ENCODE peak calls at places on chromosome 1, in five cellular contexts. One of them, this sample, is unnamed.

GRCh38 chr1:184052194-184052559 is 647 bp downstream of the TSEN15 start:
- DNase-seq in CD8-positive, alpha-beta T cell: no peak
- DNase-seq in fibroblast of mammary gland: no peak
- DNase-seq in RWPE2: no peak
- DNase-seq in WERI-Rb-1: no peak
- DNase-seq in this sample: no peak

GRCh38 chr1:29648026-29648425 is 411.7 kb downstream of the PTPRU start:
- DNase-seq in RWPE2: no peak
- DNase-seq in fibroblast of mammary gland: no peak
- DNase-seq in CD8-positive, alpha-beta T cell: peak
- DNase-seq in WERI-Rb-1: no peak
- DNase-seq in this sample: no peak

GRCh38 chr1:2255420-2256369 is 27.6 kb downstream of the SKI start:
- DNase-seq in RWPE2: no peak
- DNase-seq in WERI-Rb-1: no peak
- DNase-seq in CD8-positive, alpha-beta T cell: peak
- DNase-seq in fibroblast of mammary gland: peak
- DNase-seq in this sample: peak

GRCh38 chr1:159594581-159594980 is 7.0 kb downstream of the APCS start:
- DNase-seq in fibroblast of mammary gland: peak
- DNase-seq in WERI-Rb-1: no peak
- DNase-seq in CD8-positive, alpha-beta T cell: no peak
- DNase-seq in RWPE2: no peak
- DNase-seq in this sample: no peak

GRCh38 chr1:51735746-51736254 is 118.9 kb downstream of the OSBPL9 start:
- DNase-seq in fibroblast of mammary gland: no peak
- DNase-seq in RWPE2: no peak
- DNase-seq in WERI-Rb-1: no peak
- DNase-seq in CD8-positive, alpha-beta T cell: no peak
- DNase-seq in this sample: no peak

GRCh38 chr1:106785136-106785535 is 271.3 kb upstream of the PRMT6 start:
- DNase-seq in CD8-positive, alpha-beta T cell: no peak
- DNase-seq in WERI-Rb-1: no peak
- DNase-seq in RWPE2: no peak
- DNase-seq in fibroblast of mammary gland: no peak
- DNase-seq in this sample: no peak

GRCh38 chr1:54882483-54882882 is 4.5 kb downstream of the DHCR24 start:
- DNase-seq in RWPE2: no peak
- DNase-seq in fibroblast of mammary gland: peak
- DNase-seq in CD8-positive, alpha-beta T cell: no peak
- DNase-seq in WERI-Rb-1: no peak
- DNase-seq in this sample: no peak

GRCh38 chr1:88983791-88984552 is 8.5 kb downstream of the KYAT3 start:
- DNase-seq in WERI-Rb-1: no peak
- DNase-seq in RWPE2: no peak
- DNase-seq in fibroblast of mammary gland: peak
- DNase-seq in CD8-positive, alpha-beta T cell: no peak
- DNase-seq in this sample: peak

GRCh38 chr1:192489046-192489445 is 86.5 kb upstream of the RGS1 start:
- DNase-seq in CD8-positive, alpha-beta T cell: no peak
- DNase-seq in WERI-Rb-1: no peak
- DNase-seq in fibroblast of mammary gland: peak
- DNase-seq in RWPE2: no peak
- DNase-seq in this sample: no peak

GRCh38 chr1:3925762-3926161 is 25.7 kb upstream of the C1orf174 start:
- DNase-seq in RWPE2: no peak
- DNase-seq in fibroblast of mammary gland: no peak
- DNase-seq in CD8-positive, alpha-beta T cell: no peak
- DNase-seq in WERI-Rb-1: no peak
- DNase-seq in this sample: no peak

GRCh38 chr1:227317541-227318002 is 720 bp downstream of the CDC42BPA start:
- DNase-seq in fibroblast of mammary gland: peak
- DNase-seq in RWPE2: no peak
- DNase-seq in WERI-Rb-1: peak
- DNase-seq in CD8-positive, alpha-beta T cell: no peak
- DNase-seq in this sample: no peak

GRCh38 chr1:57249511-57249910 is 174.3 kb downstream of the DAB1 start:
- DNase-seq in RWPE2: no peak
- DNase-seq in CD8-positive, alpha-beta T cell: no peak
- DNase-seq in WERI-Rb-1: peak
- DNase-seq in fibroblast of mammary gland: no peak
- DNase-seq in this sample: no peak

GRCh38 chr1:227899141-227899819 is 48.5 kb downstream of the WNT9A start:
- DNase-seq in fibroblast of mammary gland: no peak
- DNase-seq in RWPE2: peak
- DNase-seq in WERI-Rb-1: peak
- DNase-seq in CD8-positive, alpha-beta T cell: peak
- DNase-seq in this sample: no peak

GRCh38 chr1:234550341-234551031 is 59.5 kb downstream of the IRF2BP2 start:
- DNase-seq in fibroblast of mammary gland: no peak
- DNase-seq in RWPE2: no peak
- DNase-seq in CD8-positive, alpha-beta T cell: no peak
- DNase-seq in WERI-Rb-1: no peak
- DNase-seq in this sample: no peak

GRCh38 chr1:27238032-27238431 is 3.6 kb downstream of the WDTC1 start:
- DNase-seq in WERI-Rb-1: no peak
- DNase-seq in CD8-positive, alpha-beta T cell: no peak
- DNase-seq in fibroblast of mammary gland: no peak
- DNase-seq in RWPE2: no peak
- DNase-seq in this sample: no peak
- H3K4me3 ChIP-seq in WERI-Rb-1: no peak
- H3K4me3 ChIP-seq in CD8-positive, alpha-beta T cell: no peak
- H3K4me3 ChIP-seq in fibroblast of mammary gland: no peak
- H3K4me3 ChIP-seq in RWPE2: no peak
- H3K4me3 ChIP-seq in this sample: no peak

GRCh38 chr1:225880636-225881035 is 1.5 kb downstream of the TMEM63A start:
- DNase-seq in CD8-positive, alpha-beta T cell: no peak
- DNase-seq in RWPE2: no peak
- DNase-seq in WERI-Rb-1: no peak
- DNase-seq in fibroblast of mammary gland: no peak
- DNase-seq in this sample: no peak
- H3K4me3 ChIP-seq in CD8-positive, alpha-beta T cell: peak
- H3K4me3 ChIP-seq in RWPE2: no peak
- H3K4me3 ChIP-seq in WERI-Rb-1: no peak
- H3K4me3 ChIP-seq in fibroblast of mammary gland: no peak
- H3K4me3 ChIP-seq in this sample: no peak

GRCh38 chr1:229432116-229432461 is 1.8 kb downstream of the ACTA1 start:
- DNase-seq in WERI-Rb-1: no peak
- DNase-seq in RWPE2: no peak
- DNase-seq in fibroblast of mammary gland: no peak
- DNase-seq in CD8-positive, alpha-beta T cell: no peak
- DNase-seq in this sample: no peak
- H3K4me3 ChIP-seq in WERI-Rb-1: no peak
- H3K4me3 ChIP-seq in RWPE2: no peak
- H3K4me3 ChIP-seq in fibroblast of mammary gland: no peak
- H3K4me3 ChIP-seq in CD8-positive, alpha-beta T cell: peak
- H3K4me3 ChIP-seq in this sample: no peak

GRCh38 chr1:119469741-119470140 is 37.3 kb upstream of the HSD3B1 start:
- DNase-seq in fibroblast of mammary gland: no peak
- DNase-seq in RWPE2: no peak
- DNase-seq in CD8-positive, alpha-beta T cell: no peak
- DNase-seq in WERI-Rb-1: no peak
- DNase-seq in this sample: no peak

GRCh38 chr1:119467219-119467618 is 39.8 kb upstream of the HSD3B1 start:
- DNase-seq in RWPE2: no peak
- DNase-seq in fibroblast of mammary gland: no peak
- DNase-seq in WERI-Rb-1: no peak
- DNase-seq in CD8-positive, alpha-beta T cell: no peak
- DNase-seq in this sample: no peak

GRCh38 chr1:119466419-119466818 is 40.6 kb upstream of the HSD3B1 start:
- DNase-seq in RWPE2: no peak
- DNase-seq in WERI-Rb-1: no peak
- DNase-seq in fibroblast of mammary gland: no peak
- DNase-seq in CD8-positive, alpha-beta T cell: no peak
- DNase-seq in this sample: no peak

GRCh38 chr1:119470377-119470776 is 36.6 kb upstream of the HSD3B1 start:
- DNase-seq in RWPE2: no peak
- DNase-seq in CD8-positive, alpha-beta T cell: no peak
- DNase-seq in fibroblast of mammary gland: no peak
- DNase-seq in WERI-Rb-1: no peak
- DNase-seq in this sample: no peak

GRCh38 chr1:119467857-119468666 is 38.9 kb upstream of the HSD3B1 start:
- DNase-seq in fibroblast of mammary gland: no peak
- DNase-seq in RWPE2: no peak
- DNase-seq in CD8-positive, alpha-beta T cell: no peak
- DNase-seq in WERI-Rb-1: no peak
- DNase-seq in this sample: no peak
- H3K4me3 ChIP-seq in fibroblast of mammary gland: no peak
- H3K4me3 ChIP-seq in RWPE2: no peak
- H3K4me3 ChIP-seq in CD8-positive, alpha-beta T cell: no peak
- H3K4me3 ChIP-seq in WERI-Rb-1: no peak
- H3K4me3 ChIP-seq in this sample: no peak

GRCh38 chr1:19960621-19961020 is 18.8 kb downstream of the PLA2G2A start:
- DNase-seq in WERI-Rb-1: no peak
- DNase-seq in fibroblast of mammary gland: no peak
- DNase-seq in RWPE2: no peak
- DNase-seq in CD8-positive, alpha-beta T cell: no peak
- DNase-seq in this sample: no peak

GRCh38 chr1:19967808-19968207 is 11.6 kb downstream of the PLA2G2A start:
- DNase-seq in RWPE2: no peak
- DNase-seq in WERI-Rb-1: no peak
- DNase-seq in fibroblast of mammary gland: peak
- DNase-seq in CD8-positive, alpha-beta T cell: no peak
- DNase-seq in this sample: no peak

GRCh38 chr1:19969898-19970660 is 9.3 kb downstream of the PLA2G2A start:
- DNase-seq in WERI-Rb-1: no peak
- DNase-seq in fibroblast of mammary gland: no peak
- DNase-seq in CD8-positive, alpha-beta T cell: no peak
- DNase-seq in RWPE2: no peak
- DNase-seq in this sample: no peak

GRCh38 chr1:19963636-19964035 is 15.8 kb downstream of the PLA2G2A start:
- DNase-seq in fibroblast of mammary gland: no peak
- DNase-seq in WERI-Rb-1: no peak
- DNase-seq in RWPE2: no peak
- DNase-seq in CD8-positive, alpha-beta T cell: no peak
- DNase-seq in this sample: no peak

GRCh38 chr1:19964542-19964941 is 14.9 kb downstream of the PLA2G2A start:
- DNase-seq in CD8-positive, alpha-beta T cell: no peak
- DNase-seq in WERI-Rb-1: no peak
- DNase-seq in fibroblast of mammary gland: no peak
- DNase-seq in RWPE2: no peak
- DNase-seq in this sample: no peak
- H3K4me3 ChIP-seq in CD8-positive, alpha-beta T cell: no peak
- H3K4me3 ChIP-seq in WERI-Rb-1: no peak
- H3K4me3 ChIP-seq in fibroblast of mammary gland: no peak
- H3K4me3 ChIP-seq in RWPE2: no peak
- H3K4me3 ChIP-seq in this sample: no peak

DNA sequence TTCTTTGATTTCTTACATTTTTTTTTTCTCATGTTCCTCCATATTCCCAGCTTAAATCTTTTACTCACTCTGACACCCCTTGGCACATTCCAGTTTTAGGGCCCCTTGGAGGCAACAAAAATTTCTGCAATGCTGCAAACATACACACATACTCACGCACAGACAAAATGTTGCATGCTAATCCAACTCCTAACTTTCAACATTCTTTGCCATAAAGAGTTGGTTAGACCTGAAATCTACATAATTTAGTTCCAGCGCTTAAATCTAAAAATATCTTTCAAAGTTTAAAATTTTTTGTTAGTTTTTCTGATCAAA is 103.9 kb downstream of the PTPN14 start:
- DNase-seq in fibroblast of mammary gland: no peak
- DNase-seq in RWPE2: no peak
- DNase-seq in WERI-Rb-1: no peak
- DNase-seq in CD8-positive, alpha-beta T cell: no peak
- DNase-seq in this sample: no peak
- H3K4me3 ChIP-seq in fibroblast of mammary gland: no peak
- H3K4me3 ChIP-seq in RWPE2: no peak
- H3K4me3 ChIP-seq in WERI-Rb-1: no peak
- H3K4me3 ChIP-seq in CD8-positive, alpha-beta T cell: no peak
- H3K4me3 ChIP-seq in this sample: no peak